ENCODE peak calls at places on chromosomes 16 and 17, in nine cellular contexts. U, B, N, D, Y, C, L, E and W are unnamed samples. For H3K4me1, the result is how much of the 10 kb centered on the place peaks cover.

GRCh38 chr16:68749424-68749823 is 12.3 kb downstream of the CDH1 start:
- DNase-seq in U (no peak), B (no peak), N (no peak), D (no peak), Y (no peak), C (no peak), L (no peak), E (no peak), W (no peak)

GRCh38 chr17:54408741-54409140 is 491.9 kb upstream of the TOM1L1 start:
- DNase-seq in U (no peak), B (no peak), N (peak), D (no peak), Y (no peak), C (no peak), L (no peak), E (no peak), W (no peak)

GRCh38 chr17:33200587-33200986 is 92.5 kb downstream of the ASIC2 start:
- DNase-seq in U (peak), B (no peak), N (no peak), D (no peak), Y (no peak), C (peak), L (peak), E (peak), W (no peak)

GRCh38 chr16:89098767-89099430 is 5.2 kb downstream of the ACSF3 start:
- DNase-seq in U (no peak), B (no peak), N (no peak), D (peak), Y (no peak), C (no peak), L (no peak), E (no peak), W (no peak)

GRCh38 chr16:85393674-85394510 is 219.2 kb upstream of the GSE1 start:
- DNase-seq in U (peak), B (peak), N (no peak), D (peak), Y (peak), C (peak), L (peak), E (no peak), W (peak)

GRCh38 chr17:33967608-33968349 is 287.3 kb upstream of the CCL2 start:
- DNase-seq in U (no peak), B (no peak), N (no peak), D (no peak), Y (no peak), C (no peak), L (no peak), E (no peak), W (no peak)

GRCh38 chr17:39104657-39105056 is 46.8 kb downstream of the PLXDC1 start:
- DNase-seq in U (no peak), B (no peak), N (no peak), D (peak), Y (no peak), C (no peak), L (no peak), E (no peak), W (no peak)

GRCh38 chr17:32783602-32784001 is 93.3 kb downstream of the MYO1D start:
- DNase-seq in U (peak), B (no peak), N (no peak), D (no peak), Y (no peak), C (peak), L (peak), E (peak), W (no peak)

GRCh38 chr17:2795412-2796163 is 650 bp upstream of the RAP1GAP2 start:
- DNase-seq in U (no peak), B (no peak), N (no peak), D (no peak), Y (no peak), C (no peak), L (no peak), E (no peak), W (no peak)

GRCh38 chr16:48347980-48348379 is 37.2 kb downstream of the SIAH1 start:
- DNase-seq in U (no peak), B (no peak), N (no peak), D (no peak), Y (no peak), C (no peak), L (no peak), E (no peak), W (no peak)

GRCh38 chr17:44546711-44547606 is 10.3 kb upstream of the FZD2 start:
- DNase-seq in U (peak), B (no peak), N (no peak), D (no peak), Y (no peak), C (peak), L (peak), E (peak), W (no peak)

GRCh38 chr16:88444826-88445582 is 8.1 kb upstream of the ZFPM1 start:
- DNase-seq in U (no peak), B (no peak), N (no peak), D (no peak), Y (no peak), C (peak), L (no peak), E (no peak), W (no peak)

GRCh38 chr16:82368041-82368440 is 198.0 kb upstream of the MPHOSPH6 start:
- DNase-seq in U (peak), B (peak), N (peak), D (peak), Y (peak), C (peak), L (peak), E (peak), W (peak)

GRCh38 chr17:3972281-3972731 is 8.1 kb upstream of the ATP2A3 start:
- DNase-seq in U (no peak), B (no peak), N (no peak), D (no peak), Y (no peak), C (no peak), L (no peak), E (no peak), W (no peak)

GRCh38 chr16:55411231-55411630 is 67.8 kb upstream of the MMP2 start:
- DNase-seq in U (no peak), B (no peak), N (no peak), D (no peak), Y (no peak), C (no peak), L (peak), E (no peak), W (no peak)

GRCh38 chr17:79393358-79394038 is 217.4 kb downstream of the RBFOX3 start:
- DNase-seq in U (peak), B (peak), N (peak), D (peak), Y (peak), C (peak), L (peak), E (peak), W (peak)

GRCh38 chr16:17331071-17331521 is 139.7 kb downstream of the XYLT1 start:
- DNase-seq in U (no peak), B (no peak), N (no peak), D (no peak), Y (no peak), C (no peak), L (no peak), E (no peak), W (peak)

GRCh38 chr16:23207485-23207884 is 24.9 kb downstream of the SCNN1G start:
- DNase-seq in U (no peak), B (no peak), N (no peak), D (no peak), Y (no peak), C (no peak), L (no peak), E (no peak), W (no peak)

GRCh38 chr16:81456523-81457325 is 12.1 kb downstream of the CMIP start:
- DNase-seq in U (no peak), B (peak), N (no peak), D (no peak), Y (no peak), C (no peak), L (no peak), E (no peak), W (no peak)

GRCh38 chr16:67530013-67530939 is 1.6 kb downstream of the RIPOR1 start:
- DNase-seq in U (no peak), B (peak), N (peak), D (peak), Y (peak), C (peak), L (peak), E (peak), W (peak)

GRCh38 chr17:43175213-43176118 is 4.5 kb downstream of the NBR1 start:
- DNase-seq in U (no peak), B (no peak), N (no peak), D (no peak), Y (no peak), C (no peak), L (peak), E (peak), W (no peak)

GRCh38 chr16:23962001-23962400 is 126.2 kb downstream of the PRKCB start:
- DNase-seq in U (no peak), B (no peak), N (no peak), D (no peak), Y (no peak), C (no peak), L (no peak), E (no peak), W (no peak)

GRCh38 chr17:50721194-50722010 is 2.0 kb downstream of the LUC7L3 start:
- DNase-seq in U (no peak), B (no peak), N (no peak), D (no peak), Y (no peak), C (no peak), L (no peak), E (no peak), W (no peak)

GRCh38 chr17:40648326-40648968 is 829 bp upstream of the SMARCE1 start:
- DNase-seq in U (peak), B (peak), N (no peak), D (peak), Y (no peak), C (no peak), L (peak), E (peak), W (peak)

GRCh38 chr16:6643083-6643686 is 689.5 kb upstream of the RBFOX1 start:
- DNase-seq in U (peak), B (peak), N (peak), D (peak), Y (peak), C (peak), L (peak), E (peak), W (no peak)

GRCh38 chr17:29949708-29950107 is 8.3 kb downstream of the EFCAB5 start:
- DNase-seq in U (no peak), B (no peak), N (no peak), D (no peak), Y (no peak), C (no peak), L (no peak), E (no peak), W (no peak)

GRCh38 chr17:17568772-17569195 is 22.7 kb downstream of the PEMT start:
- DNase-seq in U (peak), B (peak), N (peak), D (peak), Y (peak), C (peak), L (peak), E (peak), W (peak)

GRCh38 chr17:19381361-19381740 is 3.1 kb downstream of the MAPK7 start:
- DNase-seq in U (no peak), B (peak), N (peak), D (no peak), Y (no peak), C (no peak), L (no peak), E (no peak), W (no peak)

GRCh38 chr17:35738519-35739133 is 7.2 kb downstream of the RASL10B start:
- DNase-seq in U (no peak), B (no peak), N (no peak), D (no peak), Y (no peak), C (no peak), L (no peak), E (no peak), W (no peak)

GRCh38 chr16:49362230-49362629 is 11.4 kb upstream of the C16orf78 start:
- DNase-seq in U (no peak), B (no peak), N (peak), D (no peak), Y (no peak), C (no peak), L (no peak), E (no peak), W (no peak)

GRCh38 chr17:29143894-29144293 is 36.3 kb downstream of the MYO18A start:
- DNase-seq in U (peak), B (no peak), N (peak), D (peak), Y (no peak), C (no peak), L (peak), E (no peak), W (no peak)

GRCh38 chr17:68511671-68512246 is 471 bp upstream of the PRKAR1A start:
- DNase-seq in U (peak), B (peak), N (peak), D (peak), Y (peak), C (peak), L (peak), E (peak), W (peak)

GRCh38 chr16:4690946-4691665 is 2.3 kb upstream of the NUDT16L1 start:
- DNase-seq in U (no peak), B (no peak), N (no peak), D (no peak), Y (no peak), C (no peak), L (no peak), E (no peak), W (no peak)
- H3K4me1 ChIP-seq in U (under half), B (under half), N (under half), D (under half), Y (under half), C (half or more), L (under half), E (under half), W (half or more)

GRCh38 chr17:9924735-9925191 is 19.7 kb upstream of the RCVRN start:
- DNase-seq in U (peak), B (no peak), N (peak), D (peak), Y (no peak), C (peak), L (peak), E (peak), W (peak)
- TF ChIP-seq CTCF in U (peak), B (peak), N (peak), D (peak), Y (peak), C (peak), L (peak), E (peak), W (peak)

GRCh38 chr16:57604177-57604576 is 24.3 kb upstream of the ADGRG1 start:
- DNase-seq in U (no peak), B (no peak), N (peak), D (no peak), Y (no peak), C (no peak), L (no peak), E (no peak), W (no peak)
- H3K27ac ChIP-seq in U (peak), B (peak), N (no peak), D (no peak), Y (no peak), C (no peak), L (no peak), E (no peak), W (no peak)

GRCh38 chr16:31455601-31456314 is 3.5 kb upstream of the ARMC5 start:
- DNase-seq in U (no peak), B (no peak), N (peak), D (peak), Y (no peak), C (peak), L (no peak), E (no peak), W (no peak)
- H3K4me1 ChIP-seq in U (half or more), B (half or more), N (half or more), D (half or more), Y (half or more), C (half or more), L (under half), E (under half), W (half or more)